ENCODE peak calls at places on chromosomes 6 and 20, in nine cellular contexts. S is OCI-LY7, U is cardiac muscle cell, D is left lung, T is esophagus muscularis mucosa, Q is lower lobe of right lung, G is tibial artery, Y is stomach, X is heart left ventricle. V is an unnamed sample.

GRCh38 chr6:32609731-32610640 is 20.3 kb upstream of the HLA-DRB1 start:
- DNase-seq in S (peak; percentile 94), U (peak; percentile 95), D (no peak), T (peak; percentile 94), Q (no peak), G (no peak), Y (no peak), X (no peak), V (peak; percentile 84)

GRCh38 chr6:971981-972640 is 279.2 kb upstream of the EXOC2 start:
- DNase-seq in S (no peak), U (no peak), D (no peak), T (no peak), Q (no peak), G (no peak), Y (no peak), X (no peak), V (no peak)

GRCh38 chr6:167957626-167958025 is 39.8 kb upstream of the KIF25 start:
- DNase-seq in S (no peak), U (no peak), D (no peak), T (no peak), Q (no peak), G (no peak), Y (no peak), X (no peak), V (no peak)

GRCh38 chr20:34569598-34569997 is 11.1 kb downstream of the MAP1LC3A start:
- DNase-seq in S (no peak), U (no peak), D (no peak), T (no peak), Q (no peak), G (peak; percentile 16), Y (no peak), X (no peak), V (no peak)

GRCh38 chr6:90098025-90098474 is 198.6 kb downstream of the BACH2 start:
- DNase-seq in S (no peak), U (peak; percentile 95), D (no peak), T (peak; percentile 97), Q (peak; percentile 51), G (peak; percentile 95), Y (no peak), X (no peak), V (no peak)

GRCh38 chr6:43608310-43608763 is 20.7 kb downstream of the GTPBP2 start:
- DNase-seq in S (peak; percentile 62), U (peak; percentile 90), D (no peak), T (no peak), Q (no peak), G (no peak), Y (peak; percentile 76), X (no peak), V (no peak)

GRCh38 chr6:47440722-47441121 is 36.9 kb upstream of the CD2AP start:
- DNase-seq in S (peak; percentile 72), U (no peak), D (no peak), T (no peak), Q (no peak), G (no peak), Y (no peak), X (no peak), V (peak; percentile 49)

GRCh38 chr6:158609455-158610155 is 34.9 kb downstream of the DYNLT1 start:
- DNase-seq in S (no peak), U (no peak), D (no peak), T (no peak), Q (no peak), G (peak; percentile 89), Y (no peak), X (no peak), V (no peak)

GRCh38 chr6:146041282-146041681 is 12.4 kb downstream of the GRM1 start:
- DNase-seq in S (peak; percentile 11), U (peak; percentile 40), D (no peak), T (no peak), Q (no peak), G (no peak), Y (no peak), X (no peak), V (no peak)

GRCh38 chr6:84416043-84416657 is 188.7 kb upstream of the CEP162 start:
- DNase-seq in S (no peak), U (no peak), D (no peak), T (no peak), Q (no peak), G (no peak), Y (no peak), X (no peak), V (no peak)

GRCh38 chr20:63297371-63297781 is 4.4 kb downstream of the COL20A1 start:
- DNase-seq in S (no peak), U (no peak), D (peak; percentile 67), T (no peak), Q (no peak), G (no peak), Y (no peak), X (no peak), V (no peak)

GRCh38 chr6:71080793-71081192 is 123.9 kb upstream of the B3GAT2 start:
- DNase-seq in S (no peak), U (peak; percentile 65), D (no peak), T (no peak), Q (no peak), G (no peak), Y (no peak), X (no peak), V (no peak)

GRCh38 chr6:144343736-144344428 is 58.7 kb downstream of the UTRN start:
- DNase-seq in S (peak; percentile 72), U (no peak), D (no peak), T (peak; percentile 39), Q (no peak), G (no peak), Y (peak; percentile 57), X (no peak), V (no peak)

GRCh38 chr6:144346719-144347446 is 61.7 kb downstream of the UTRN start:
- DNase-seq in S (no peak), U (peak; percentile 72), D (no peak), T (peak; percentile 34), Q (no peak), G (no peak), Y (no peak), X (no peak), V (no peak)

GRCh38 chr6:144344651-144345050 is 59.5 kb downstream of the UTRN start:
- DNase-seq in S (peak; percentile 30), U (no peak), D (no peak), T (peak; percentile 26), Q (no peak), G (no peak), Y (no peak), X (no peak), V (no peak)

GRCh38 chr6:144347447-144347758 is 62.3 kb downstream of the UTRN start:
- DNase-seq in S (no peak), U (no peak), D (no peak), T (no peak), Q (no peak), G (no peak), Y (no peak), X (no peak), V (no peak)

DNA sequence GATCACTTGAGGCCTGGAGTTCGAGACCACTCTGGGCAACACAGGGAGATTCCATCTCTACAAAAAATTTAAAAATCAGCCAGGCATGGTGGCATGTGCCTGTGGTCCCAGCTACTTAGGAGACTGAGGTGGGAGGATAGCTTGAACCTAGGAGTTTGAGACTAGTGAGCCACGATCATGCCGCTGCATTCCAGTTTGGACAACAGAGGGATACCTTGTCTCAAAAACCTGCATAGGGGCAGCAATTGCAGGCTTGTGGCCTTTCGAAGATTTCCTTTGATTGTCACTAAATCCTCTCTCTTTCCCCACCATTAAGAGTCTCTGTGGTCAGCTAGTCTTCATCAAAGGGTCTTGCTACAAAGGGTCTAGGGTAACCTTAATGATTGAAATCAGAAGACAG is 60.3 kb downstream of the UTRN start:
- DNase-seq in S (no peak), U (no peak), D (no peak), T (peak; percentile 50), Q (no peak), G (no peak), Y (no peak), X (no peak), V (no peak)
- H3K4me3 ChIP-seq in S (no peak overlapping the region), U (no peak overlapping the region), D (no peak overlapping the region), T (no peak overlapping the region), Q (peak overlapping the region; percentile 40), G (no peak overlapping the region), Y (no peak overlapping the region), X (peak overlapping the region; percentile 34), V (peak overlapping the region; percentile 67)

DNA sequence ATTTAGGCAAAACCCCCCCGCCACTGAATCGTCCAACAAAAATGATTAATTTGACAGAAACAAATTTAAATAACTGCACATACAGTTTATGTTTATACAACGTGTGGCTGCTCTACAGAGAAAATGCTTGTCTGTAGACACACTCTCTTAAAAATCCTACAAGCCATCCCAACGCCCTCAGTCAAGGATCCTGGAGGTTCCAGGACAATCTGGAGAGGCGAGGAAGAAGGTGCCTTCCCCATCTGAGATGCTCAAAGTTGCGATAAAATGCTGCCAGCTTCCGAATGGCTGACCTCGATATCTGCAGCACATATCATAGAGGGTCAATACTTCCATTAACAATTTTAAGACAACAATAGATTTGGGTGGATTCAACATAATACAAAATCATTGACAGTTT is 25.3 kb downstream of the ZNF217 start:
- DNase-seq in S (no peak), U (no peak), D (no peak), T (peak; percentile 70), Q (no peak), G (no peak), Y (peak; percentile 18), X (no peak), V (no peak)
- H3K36me3 ChIP-seq in S (peaks cover 90% of the 10 kb centered on the region), U (peaks cover 54% of the 10 kb centered on the region), D (peaks cover 88% of the 10 kb centered on the region), T (peaks cover 71% of the 10 kb centered on the region), Q (peaks cover 90% of the 10 kb centered on the region), G (no peaks in the 10 kb centered on the region), Y (peaks cover 28% of the 10 kb centered on the region), X (peaks cover 52% of the 10 kb centered on the region), V (peaks cover 19% of the 10 kb centered on the region)

DNA sequence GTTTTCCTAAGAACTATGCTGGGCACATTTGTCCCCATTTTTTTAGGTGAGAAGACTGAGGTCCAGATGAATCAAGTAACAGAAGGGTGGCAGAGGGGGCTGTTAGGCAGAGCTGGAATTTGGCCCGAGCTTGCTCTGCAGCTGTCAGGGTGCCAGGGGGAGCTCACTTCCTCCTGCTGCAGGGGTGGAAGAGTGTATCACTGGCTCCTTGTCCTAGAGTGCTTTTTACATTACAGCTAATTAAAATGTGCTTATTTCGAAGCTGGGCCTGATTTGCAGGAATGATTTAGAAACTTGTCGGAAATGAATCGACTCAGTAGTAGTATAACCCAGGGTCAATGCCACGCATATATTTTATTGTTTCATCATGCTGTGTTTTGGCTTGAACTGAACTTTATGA is 11.1 kb downstream of the TOX2 start:
- DNase-seq in S (no peak), U (peak; percentile 64), D (no peak), T (no peak), Q (no peak), G (no peak), Y (no peak), X (no peak), V (no peak)
- TF ChIP-seq CTCF in S (no peak), U (peak; percentile 13), D (no peak), T (no peak), Q (peak; percentile 16), G (no peak), Y (no peak), X (no peak), V (peak; percentile 44)

DNA sequence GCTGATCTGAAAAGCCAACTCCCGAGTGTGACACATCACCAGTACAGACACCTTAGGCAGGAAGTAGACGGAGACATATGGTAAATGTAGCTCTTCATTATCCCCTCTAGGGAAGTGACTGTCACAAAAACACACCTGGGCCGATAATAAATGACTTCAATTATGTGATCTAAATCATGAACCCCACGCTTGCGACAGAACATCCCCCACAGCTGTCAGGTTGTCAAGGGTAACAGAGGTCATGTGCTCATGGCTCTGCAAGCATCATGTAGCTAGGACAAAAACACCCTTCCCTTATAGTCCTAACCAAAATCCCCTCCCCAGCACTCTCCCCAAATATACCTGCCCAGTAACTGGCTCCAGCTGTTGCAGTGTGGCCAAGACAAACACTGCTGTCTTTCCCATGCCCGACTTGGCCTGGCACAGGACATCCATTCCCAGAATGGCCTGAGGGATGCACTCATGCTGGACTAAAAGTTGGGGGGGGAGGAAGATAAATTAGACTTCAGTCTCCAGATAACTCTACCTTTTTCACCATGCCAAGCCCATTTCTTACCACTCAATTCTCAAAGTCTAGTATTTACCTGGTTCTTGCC is 2.9 kb downstream of the DDX39B start:
- DNase-seq in S (peak; percentile 41), U (no peak), D (no peak), T (no peak), Q (no peak), G (no peak), Y (no peak), X (no peak), V (no peak)
- H3K4me3 ChIP-seq in S (peak overlapping the region; percentile 77), U (no peak overlapping the region), D (no peak overlapping the region), T (no peak overlapping the region), Q (no peak overlapping the region), G (no peak overlapping the region), Y (peak overlapping the region; percentile 83), X (no peak overlapping the region), V (peak overlapping the region; percentile 34)

V was measured in GM06990.